ENCODE peak calls at places on chromosomes 2 and 18, in nine cellular contexts. L is adrenal gland; O is brain microvascular endothelial cell; X is mesendoderm; C is mammary epithelial cell; V is cardiac muscle cell; H is CD8-positive, alpha-beta T cell; S is NT2/D1; P is PC-3. G is an unnamed sample. For H3K36me3, the result is how much of the 10 kb centered on the place peaks cover.

GRCh38 chr18:76390452-76391035 is 104.5 kb downstream of the ZNF516 start:
- DNase-seq in L (no peak), O (no peak), X (no peak), C (no peak), V (no peak), H (no peak), S (no peak), P (no peak), G (peak)

GRCh38 chr2:113910967-113911678 is 21.2 kb downstream of the ACTR3 start:
- DNase-seq in L (no peak), O (no peak), X (no peak), C (no peak), V (no peak), H (no peak), S (no peak), P (no peak), G (no peak)

GRCh38 chr2:66440692-66441091 is 5.8 kb downstream of the MEIS1 start:
- DNase-seq in L (peak), O (no peak), X (peak), C (no peak), V (peak), H (no peak), S (no peak), P (no peak), G (peak)

GRCh38 chr18:27604583-27604982 is 419.5 kb upstream of the CHST9 start:
- DNase-seq in L (no peak), O (peak), X (peak), C (no peak), V (peak), H (no peak), S (no peak), P (peak), G (no peak)

GRCh38 chr2:82491591-82491990 is 1967.5 kb downstream of the SUCLG1 start:
- DNase-seq in L (no peak), O (no peak), X (no peak), C (no peak), V (no peak), H (no peak), S (no peak), P (no peak), G (no peak)

GRCh38 chr2:233416199-233416598 is 61.9 kb downstream of the DGKD start:
- DNase-seq in L (no peak), O (no peak), X (no peak), C (no peak), V (no peak), H (no peak), S (no peak), P (no peak), G (no peak)

GRCh38 chr2:234731236-234731635 is 220.6 kb upstream of the SH3BP4 start:
- DNase-seq in L (no peak), O (no peak), X (no peak), C (no peak), V (no peak), H (no peak), S (no peak), P (no peak), G (no peak)

GRCh38 chr2:197453914-197454398 is 604 bp downstream of the COQ10B start:
- DNase-seq in L (no peak), O (no peak), X (peak), C (no peak), V (no peak), H (no peak), S (no peak), P (no peak), G (no peak)

GRCh38 chr2:207930747-207931146 is 94.6 kb downstream of the PLEKHM3 start:
- DNase-seq in L (peak), O (no peak), X (no peak), C (peak), V (no peak), H (no peak), S (no peak), P (peak), G (no peak)

GRCh38 chr2:27398962-27399361 is 10.4 kb downstream of the PPM1G start:
- DNase-seq in L (no peak), O (no peak), X (no peak), C (no peak), V (no peak), H (no peak), S (no peak), P (no peak), G (no peak)

GRCh38 chr2:27400348-27401135 is 8.8 kb downstream of the PPM1G start:
- DNase-seq in L (no peak), O (no peak), X (no peak), C (no peak), V (no peak), H (no peak), S (no peak), P (no peak), G (no peak)
- H3K36me3 ChIP-seq in L (under half), O (under half), X (under half), C (under half), V (under half), H (under half), S (under half), P (under half), G (under half)

GRCh38 chr18:62226047-62226446 is 39.0 kb downstream of the RELCH start:
- DNase-seq in L (no peak), O (no peak), X (no peak), C (no peak), V (no peak), H (no peak), S (no peak), P (no peak), G (no peak)
- H3K36me3 ChIP-seq in L (under half), O (under half), X (under half), C (under half), V (half or more), H (under half), S (under half), P (under half), G (under half)

GRCh38 chr2:28776471-28776870 is 24.8 kb downstream of the PPP1CB start:
- DNase-seq in L (no peak), O (no peak), X (no peak), C (no peak), V (no peak), H (no peak), S (no peak), P (no peak), G (no peak)

GRCh38 chr2:28778392-28778791 is 26.8 kb downstream of the PPP1CB start:
- DNase-seq in L (no peak), O (no peak), X (no peak), C (no peak), V (no peak), H (no peak), S (no peak), P (no peak), G (no peak)

GRCh38 chr2:28780496-28780895 is 28.9 kb downstream of the PPP1CB start:
- DNase-seq in L (no peak), O (no peak), X (no peak), C (peak), V (no peak), H (no peak), S (no peak), P (no peak), G (no peak)

GRCh38 chr2:28779020-28779419 is 27.4 kb downstream of the PPP1CB start:
- DNase-seq in L (no peak), O (no peak), X (no peak), C (no peak), V (no peak), H (no peak), S (no peak), P (no peak), G (no peak)

GRCh38 chr2:28782423-28782822 is 28.2 kb upstream of the SPDYA start:
- DNase-seq in L (no peak), O (no peak), X (no peak), C (no peak), V (no peak), H (no peak), S (no peak), P (no peak), G (no peak)
- H3K36me3 ChIP-seq in L (half or more), O (half or more), X (under half), C (half or more), V (half or more), H (under half), S (half or more), P (half or more), G (under half)

DNA sequence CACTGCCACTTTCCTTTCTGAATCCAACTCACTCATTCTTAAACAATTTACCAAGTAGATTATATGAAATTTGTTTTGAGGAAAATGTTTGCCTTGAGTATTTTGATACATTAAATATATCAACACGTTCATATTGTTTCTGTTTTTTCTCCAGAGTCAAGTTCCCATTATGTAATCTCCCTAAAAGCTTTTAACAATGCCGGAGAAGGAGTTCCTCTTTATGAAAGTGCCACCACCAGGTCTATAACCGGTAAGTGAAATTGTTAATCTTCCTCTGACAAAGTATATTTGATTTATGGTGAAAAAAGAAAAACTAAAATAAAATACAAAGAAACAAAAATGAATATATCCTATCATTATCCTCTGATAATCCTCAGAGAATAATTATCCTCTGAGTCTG is 838.6 kb downstream of the MBD2 start:
- DNase-seq in L (no peak), O (no peak), X (no peak), C (no peak), V (no peak), H (no peak), S (no peak), P (no peak), G (no peak)
- H3K36me3 ChIP-seq in L (under half), O (under half), X (under half), C (under half), V (under half), H (under half), S (under half), P (under half), G (under half)

GRCh38 chr18:26022585-26022984 is 67.8 kb downstream of the SS18 start:
- DNase-seq in L (no peak), O (no peak), X (peak), C (no peak), V (no peak), H (no peak), S (no peak), P (no peak), G (no peak)

GRCh38 chr18:26014462-26014861 is 76.0 kb downstream of the SS18 start:
- DNase-seq in L (no peak), O (no peak), X (no peak), C (no peak), V (no peak), H (no peak), S (no peak), P (no peak), G (no peak)

GRCh38 chr18:26021061-26021754 is 69.2 kb downstream of the SS18 start:
- DNase-seq in L (no peak), O (no peak), X (no peak), C (no peak), V (no peak), H (no peak), S (no peak), P (no peak), G (no peak)

GRCh38 chr18:26017929-26018328 is 72.5 kb downstream of the SS18 start:
- DNase-seq in L (no peak), O (no peak), X (no peak), C (no peak), V (peak), H (no peak), S (no peak), P (no peak), G (no peak)
- H3K36me3 ChIP-seq in L (under half), O (under half), X (under half), C (half or more), V (half or more), H (under half), S (under half), P (half or more), G (under half)

GRCh38 chr2:69369802-69370201 is 17.2 kb downstream of the GFPT1 start:
- DNase-seq in L (no peak), O (no peak), X (no peak), C (no peak), V (no peak), H (no peak), S (no peak), P (no peak), G (no peak)
- H3K36me3 ChIP-seq in L (half or more), O (half or more), X (under half), C (under half), V (under half), H (under half), S (half or more), P (under half), G (under half)

DNA sequence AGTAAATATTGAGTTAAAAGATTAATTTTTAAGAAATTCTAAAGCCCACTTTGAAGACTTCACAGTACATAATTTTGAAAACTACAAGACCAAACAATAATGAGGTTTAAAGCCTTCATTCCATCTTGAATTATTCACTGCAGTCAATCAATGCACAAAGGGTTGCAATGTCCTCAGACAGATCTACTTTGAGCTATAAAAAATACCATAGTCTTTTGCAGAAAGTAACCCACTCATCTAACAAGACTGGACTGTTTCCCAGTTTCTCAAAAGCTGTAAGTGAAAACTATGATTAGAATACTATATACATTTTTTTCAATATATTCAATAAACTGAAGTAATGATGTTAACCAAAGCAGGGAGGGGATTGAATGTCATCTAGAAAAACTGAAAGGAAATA is 10.2 kb upstream of the RBM43 start:
- DNase-seq in L (no peak), O (no peak), X (no peak), C (no peak), V (no peak), H (no peak), S (no peak), P (no peak), G (no peak)
- H3K36me3 ChIP-seq in L (under half), O (under half), X (under half), C (under half), V (under half), H (under half), S (under half), P (under half), G (under half)

GRCh38 chr2:11571170-11571569 is 37.3 kb downstream of the GREB1 start:
- DNase-seq in L (peak), O (no peak), X (no peak), C (no peak), V (no peak), H (no peak), S (no peak), P (peak), G (peak)
- H3K36me3 ChIP-seq in L (under half), O (under half), X (under half), C (under half), V (under half), H (under half), S (under half), P (under half), G (under half)

G was measured in uterus.